ENCODE peak calls at places on chromosomes 16 and 17, in seven cellular contexts. D is MM.1S, B is ELF-1, S is psoas muscle, U is mucosa of descending colon, M is BJ, G is PC-3. J is an unnamed sample.

GRCh38 chr17:72338304-72338703 is 217.5 kb downstream of the SOX9 start:
- DNase-seq in M (no peak), U (no peak), D (no peak), S (no peak), B (no peak), G (no peak), J (no peak)

GRCh38 chr17:44556114-44556853 is 1.0 kb upstream of the FZD2 start:
- DNase-seq in M (no peak), S (no peak), B (peak; percentile 92), D (peak; percentile 56), G (peak; percentile 68), U (no peak), J (peak; percentile 33)

GRCh38 chr16:84500531-84500930 is 3.9 kb downstream of the MEAK7 start:
- DNase-seq in U (no peak), D (no peak), M (no peak), B (no peak), S (no peak), G (no peak), J (no peak)

GRCh38 chr17:67490471-67490870 is 113.4 kb downstream of the PITPNC1 start:
- DNase-seq in G (no peak), B (peak; percentile 77), S (no peak), U (no peak), D (no peak), M (no peak), J (no peak)

GRCh38 chr17:13940858-13941665 is 128.2 kb upstream of the COX10 start:
- DNase-seq in M (no peak), S (no peak), B (peak; percentile 44), U (no peak), G (peak; percentile 90), D (no peak), J (no peak)

GRCh38 chr17:39867084-39867890 is 715 bp upstream of the ZPBP2 start:
- DNase-seq in U (no peak), M (no peak), B (no peak), D (peak; percentile 91), S (no peak), G (no peak), J (no peak)

GRCh38 chr16:72362972-72363371 is 191.0 kb upstream of the PMFBP1 start:
- DNase-seq in D (peak; percentile 75), M (no peak), U (no peak), G (no peak), B (no peak), S (no peak), J (no peak)

GRCh38 chr17:798246-798645 is 16.1 kb downstream of the MRM3 start:
- DNase-seq in U (no peak), G (no peak), S (no peak), B (no peak), D (no peak), M (no peak), J (no peak)

GRCh38 chr17:44384281-44384822 is 5.1 kb downstream of the ITGA2B start:
- DNase-seq in U (no peak), D (no peak), M (no peak), G (no peak), S (no peak), B (no peak), J (no peak)

GRCh38 chr17:10316986-10317834 is 55.6 kb downstream of the MYH13 start:
- DNase-seq in M (no peak), D (peak; percentile 46), B (peak; percentile 85), S (peak; percentile 67), G (peak; percentile 23), U (no peak), J (peak; percentile 42)

GRCh38 chr16:87507351-87508069 is 14.7 kb upstream of the ZCCHC14 start:
- DNase-seq in M (no peak), D (no peak), G (no peak), S (no peak), B (no peak), U (no peak), J (no peak)

J was measured in small intestine.